ENCODE peak calls at places on chromosomes 3 and 15, in four cellular contexts. One of them, this sample, is unnamed.

GRCh38 chr3:61938878-61939549 is 377.6 kb downstream of the PTPRG start:
- ATAC-seq in activated B cell treated with CpG ODN at 0.5 μM for 24 hours: no peak
- ATAC-seq in activated naive CD8-positive, alpha-beta T cell treated with anti-CD3 and anti-CD28 coated beads, Interleukin-2, amount 10 ng/mL, durations not matched to agents 7 days and 5 days: no peak
- ATAC-seq in Right ventricle myocardium inferior: no peak
- ATAC-seq in this sample: no peak

GRCh38 chr3:121641127-121641526 is 19.6 kb downstream of the HCLS1 start:
- ATAC-seq in activated B cell treated with CpG ODN at 0.5 μM for 24 hours: no peak
- ATAC-seq in activated naive CD8-positive, alpha-beta T cell treated with anti-CD3 and anti-CD28 coated beads, Interleukin-2, amount 10 ng/mL, durations not matched to agents 7 days and 5 days: no peak
- ATAC-seq in Right ventricle myocardium inferior: no peak
- ATAC-seq in this sample: no peak

GRCh38 chr3:62036726-62037125 is 336.6 kb downstream of the FEZF2 start:
- ATAC-seq in activated B cell treated with CpG ODN at 0.5 μM for 24 hours: no peak
- ATAC-seq in activated naive CD8-positive, alpha-beta T cell treated with anti-CD3 and anti-CD28 coated beads, Interleukin-2, amount 10 ng/mL, durations not matched to agents 7 days and 5 days: no peak
- ATAC-seq in Right ventricle myocardium inferior: no peak
- ATAC-seq in this sample: no peak

GRCh38 chr15:66594836-66595235 is 29.0 kb upstream of the LCTL start:
- ATAC-seq in activated B cell treated with CpG ODN at 0.5 μM for 24 hours: no peak
- ATAC-seq in activated naive CD8-positive, alpha-beta T cell treated with anti-CD3 and anti-CD28 coated beads, Interleukin-2, amount 10 ng/mL, durations not matched to agents 7 days and 5 days: no peak
- ATAC-seq in Right ventricle myocardium inferior: no peak
- ATAC-seq in this sample: no peak

GRCh38 chr15:31237042-31237324 is 89.7 kb upstream of the KLF13 start:
- ATAC-seq in activated B cell treated with CpG ODN at 0.5 μM for 24 hours: no peak
- ATAC-seq in activated naive CD8-positive, alpha-beta T cell treated with anti-CD3 and anti-CD28 coated beads, Interleukin-2, amount 10 ng/mL, durations not matched to agents 7 days and 5 days: no peak
- ATAC-seq in Right ventricle myocardium inferior: no peak
- ATAC-seq in this sample: no peak

GRCh38 chr15:40296561-40297230 is 11.0 kb downstream of the PLCB2 start:
- ATAC-seq in activated B cell treated with CpG ODN at 0.5 μM for 24 hours: no peak
- ATAC-seq in activated naive CD8-positive, alpha-beta T cell treated with anti-CD3 and anti-CD28 coated beads, Interleukin-2, amount 10 ng/mL, durations not matched to agents 7 days and 5 days: no peak
- ATAC-seq in Right ventricle myocardium inferior: peak; percentile 7
- ATAC-seq in this sample: no peak

GRCh38 chr3:129211772-129212171 is 28.1 kb upstream of the CNBP start:
- ATAC-seq in activated B cell treated with CpG ODN at 0.5 μM for 24 hours: no peak
- ATAC-seq in activated naive CD8-positive, alpha-beta T cell treated with anti-CD3 and anti-CD28 coated beads, Interleukin-2, amount 10 ng/mL, durations not matched to agents 7 days and 5 days: no peak
- ATAC-seq in Right ventricle myocardium inferior: peak; percentile 69
- ATAC-seq in this sample: peak; percentile 100

GRCh38 chr3:58568572-58569286 is 8.5 kb downstream of the FAM107A start:
- ATAC-seq in activated B cell treated with CpG ODN at 0.5 μM for 24 hours: peak; percentile 49
- ATAC-seq in activated naive CD8-positive, alpha-beta T cell treated with anti-CD3 and anti-CD28 coated beads, Interleukin-2, amount 10 ng/mL, durations not matched to agents 7 days and 5 days: peak; percentile 52
- ATAC-seq in Right ventricle myocardium inferior: peak; percentile 40
- ATAC-seq in this sample: peak; percentile 67

GRCh38 chr3:156469456-156469855 is 85.5 kb downstream of the SSR3 start:
- ATAC-seq in activated B cell treated with CpG ODN at 0.5 μM for 24 hours: no peak
- ATAC-seq in activated naive CD8-positive, alpha-beta T cell treated with anti-CD3 and anti-CD28 coated beads, Interleukin-2, amount 10 ng/mL, durations not matched to agents 7 days and 5 days: no peak
- ATAC-seq in Right ventricle myocardium inferior: no peak
- ATAC-seq in this sample: no peak

GRCh38 chr15:76973362-76973743 is 21.6 kb upstream of the PSTPIP1 start:
- ATAC-seq in activated B cell treated with CpG ODN at 0.5 μM for 24 hours: no peak
- ATAC-seq in activated naive CD8-positive, alpha-beta T cell treated with anti-CD3 and anti-CD28 coated beads, Interleukin-2, amount 10 ng/mL, durations not matched to agents 7 days and 5 days: peak; percentile 58
- ATAC-seq in Right ventricle myocardium inferior: peak; percentile 43
- ATAC-seq in this sample: no peak

GRCh38 chr3:114632757-114633424 is 339.1 kb downstream of the TIGIT start:
- ATAC-seq in activated B cell treated with CpG ODN at 0.5 μM for 24 hours: no peak
- ATAC-seq in activated naive CD8-positive, alpha-beta T cell treated with anti-CD3 and anti-CD28 coated beads, Interleukin-2, amount 10 ng/mL, durations not matched to agents 7 days and 5 days: no peak
- ATAC-seq in Right ventricle myocardium inferior: no peak
- ATAC-seq in this sample: no peak

GRCh38 chr15:61318276-61318675 is 89.2 kb upstream of the RORA start:
- ATAC-seq in activated B cell treated with CpG ODN at 0.5 μM for 24 hours: no peak
- ATAC-seq in activated naive CD8-positive, alpha-beta T cell treated with anti-CD3 and anti-CD28 coated beads, Interleukin-2, amount 10 ng/mL, durations not matched to agents 7 days and 5 days: no peak
- ATAC-seq in Right ventricle myocardium inferior: no peak
- ATAC-seq in this sample: no peak

GRCh38 chr3:64342940-64343691 is 117.8 kb upstream of the PRICKLE2 start:
- ATAC-seq in activated B cell treated with CpG ODN at 0.5 μM for 24 hours: no peak
- ATAC-seq in activated naive CD8-positive, alpha-beta T cell treated with anti-CD3 and anti-CD28 coated beads, Interleukin-2, amount 10 ng/mL, durations not matched to agents 7 days and 5 days: no peak
- ATAC-seq in Right ventricle myocardium inferior: no peak
- ATAC-seq in this sample: peak; percentile 26

GRCh38 chr3:178343433-178344038 is 192.7 kb upstream of the KCNMB2 start:
- ATAC-seq in activated B cell treated with CpG ODN at 0.5 μM for 24 hours: no peak
- ATAC-seq in activated naive CD8-positive, alpha-beta T cell treated with anti-CD3 and anti-CD28 coated beads, Interleukin-2, amount 10 ng/mL, durations not matched to agents 7 days and 5 days: no peak
- ATAC-seq in Right ventricle myocardium inferior: no peak
- ATAC-seq in this sample: peak; percentile 97

GRCh38 chr3:122576174-122576940 is 1.1 kb upstream of the PARP15 start:
- ATAC-seq in activated B cell treated with CpG ODN at 0.5 μM for 24 hours: peak; percentile 78
- ATAC-seq in activated naive CD8-positive, alpha-beta T cell treated with anti-CD3 and anti-CD28 coated beads, Interleukin-2, amount 10 ng/mL, durations not matched to agents 7 days and 5 days: peak; percentile 12
- ATAC-seq in Right ventricle myocardium inferior: no peak
- ATAC-seq in this sample: peak; percentile 54

GRCh38 chr3:131739211-131739610 is 236.4 kb upstream of the MRPL3 start:
- ATAC-seq in activated B cell treated with CpG ODN at 0.5 μM for 24 hours: no peak
- ATAC-seq in activated naive CD8-positive, alpha-beta T cell treated with anti-CD3 and anti-CD28 coated beads, Interleukin-2, amount 10 ng/mL, durations not matched to agents 7 days and 5 days: no peak
- ATAC-seq in Right ventricle myocardium inferior: no peak
- ATAC-seq in this sample: no peak

GRCh38 chr3:8542190-8542980 is 40.8 kb downstream of the LMCD1 start:
- ATAC-seq in activated B cell treated with CpG ODN at 0.5 μM for 24 hours: no peak
- ATAC-seq in activated naive CD8-positive, alpha-beta T cell treated with anti-CD3 and anti-CD28 coated beads, Interleukin-2, amount 10 ng/mL, durations not matched to agents 7 days and 5 days: no peak
- ATAC-seq in Right ventricle myocardium inferior: no peak
- ATAC-seq in this sample: no peak

GRCh38 chr3:112348945-112349344 is 16.0 kb downstream of the CD200 start:
- ATAC-seq in activated B cell treated with CpG ODN at 0.5 μM for 24 hours: no peak
- ATAC-seq in activated naive CD8-positive, alpha-beta T cell treated with anti-CD3 and anti-CD28 coated beads, Interleukin-2, amount 10 ng/mL, durations not matched to agents 7 days and 5 days: no peak
- ATAC-seq in Right ventricle myocardium inferior: no peak
- ATAC-seq in this sample: no peak

GRCh38 chr3:141930801-141931200 is 54.4 kb downstream of the ATP1B3 start:
- ATAC-seq in activated B cell treated with CpG ODN at 0.5 μM for 24 hours: no peak
- ATAC-seq in activated naive CD8-positive, alpha-beta T cell treated with anti-CD3 and anti-CD28 coated beads, Interleukin-2, amount 10 ng/mL, durations not matched to agents 7 days and 5 days: no peak
- ATAC-seq in Right ventricle myocardium inferior: peak; percentile 17
- ATAC-seq in this sample: peak; percentile 27

GRCh38 chr3:189766416-189766815 is 135.2 kb downstream of the TP63 start:
- ATAC-seq in activated B cell treated with CpG ODN at 0.5 μM for 24 hours: no peak
- ATAC-seq in activated naive CD8-positive, alpha-beta T cell treated with anti-CD3 and anti-CD28 coated beads, Interleukin-2, amount 10 ng/mL, durations not matched to agents 7 days and 5 days: no peak
- ATAC-seq in Right ventricle myocardium inferior: no peak
- ATAC-seq in this sample: peak; percentile 83

GRCh38 chr3:128553560-128553959 is 60.6 kb upstream of the GATA2 start:
- ATAC-seq in activated B cell treated with CpG ODN at 0.5 μM for 24 hours: no peak
- ATAC-seq in activated naive CD8-positive, alpha-beta T cell treated with anti-CD3 and anti-CD28 coated beads, Interleukin-2, amount 10 ng/mL, durations not matched to agents 7 days and 5 days: no peak
- ATAC-seq in Right ventricle myocardium inferior: no peak
- ATAC-seq in this sample: no peak

GRCh38 chr3:151439652-151440125 is 21.2 kb downstream of the IGSF10 start:
- ATAC-seq in activated B cell treated with CpG ODN at 0.5 μM for 24 hours: peak; percentile 81
- ATAC-seq in activated naive CD8-positive, alpha-beta T cell treated with anti-CD3 and anti-CD28 coated beads, Interleukin-2, amount 10 ng/mL, durations not matched to agents 7 days and 5 days: no peak
- ATAC-seq in Right ventricle myocardium inferior: peak; percentile 76
- ATAC-seq in this sample: peak; percentile 87

GRCh38 chr3:114451051-114451451 is 157.2 kb downstream of the TIGIT start:
- ATAC-seq in activated B cell treated with CpG ODN at 0.5 μM for 24 hours: peak; percentile 55
- ATAC-seq in activated naive CD8-positive, alpha-beta T cell treated with anti-CD3 and anti-CD28 coated beads, Interleukin-2, amount 10 ng/mL, durations not matched to agents 7 days and 5 days: no peak
- ATAC-seq in Right ventricle myocardium inferior: peak; percentile 23
- ATAC-seq in this sample: no peak

GRCh38 chr3:49593046-49593445 is 38.8 kb downstream of the BSN start:
- ATAC-seq in activated B cell treated with CpG ODN at 0.5 μM for 24 hours: no peak
- ATAC-seq in activated naive CD8-positive, alpha-beta T cell treated with anti-CD3 and anti-CD28 coated beads, Interleukin-2, amount 10 ng/mL, durations not matched to agents 7 days and 5 days: no peak
- ATAC-seq in Right ventricle myocardium inferior: no peak
- ATAC-seq in this sample: no peak